ENCODE peak calls at places on chromosome 9, in four cellular contexts. Q is lower leg skin; L is naive thymus-derived CD4-positive, alpha-beta T cell; W is retinal pigment epithelial cell. U is an unnamed sample.

GRCh38 chr9:96217756-96218693 is 84.0 kb downstream of the HSD17B3 start:
- DNase-seq in L (peak; percentile 73), Q (peak; percentile 94), W (no peak), U (no peak)

GRCh38 chr9:104258289-104259045 is 164.4 kb downstream of the SMC2 start:
- DNase-seq in Q (no peak), L (no peak), W (peak; percentile 44), U (no peak)

GRCh38 chr9:68530618-68531017 is 10.1 kb downstream of the TMEM252 start:
- DNase-seq in L (no peak), Q (no peak), W (no peak), U (no peak)

GRCh38 chr9:136024696-136025316 is 63.6 kb upstream of the UBAC1 start:
- DNase-seq in L (no peak), Q (peak; percentile 81), W (no peak), U (no peak)

GRCh38 chr9:109474170-109474569 is 23.9 kb downstream of the PTPN3 start:
- DNase-seq in Q (no peak), L (no peak), W (no peak), U (no peak)

GRCh38 chr9:121059998-121060636 is 10.0 kb upstream of the C5 start:
- DNase-seq in W (peak; percentile 34), L (no peak), Q (no peak), U (peak; percentile 69)

GRCh38 chr9:133090752-133091325 is 29.1 kb downstream of the CEL start:
- DNase-seq in W (no peak), Q (no peak), L (no peak), U (no peak)

GRCh38 chr9:100087218-100087617 is 11.6 kb downstream of the ERP44 start:
- DNase-seq in Q (no peak), W (no peak), L (no peak), U (no peak)

GRCh38 chr9:110040788-110041187 is 167.2 kb downstream of the C9orf152 start:
- DNase-seq in Q (no peak), W (no peak), L (no peak), U (no peak)

GRCh38 chr9:3321186-3321585 is 204.6 kb downstream of the RFX3 start:
- DNase-seq in Q (no peak), W (no peak), L (no peak), U (no peak)

GRCh38 chr9:20611751-20612287 is 10.5 kb downstream of the MLLT3 start:
- DNase-seq in L (no peak), W (no peak), Q (no peak), U (no peak)

GRCh38 chr9:107674937-107675277 is 185.3 kb upstream of the KLF4 start:
- DNase-seq in W (no peak), Q (peak; percentile 92), L (no peak), U (no peak)

GRCh38 chr9:34991833-34992375 is 2.4 kb downstream of the DNAJB5 start:
- DNase-seq in W (no peak), L (no peak), Q (peak; percentile 84), U (no peak)

GRCh38 chr9:138053996-138054752 is 176.6 kb downstream of the CACNA1B start:
- DNase-seq in W (no peak), L (no peak), Q (peak; percentile 62), U (peak; percentile 6)

GRCh38 chr9:30058463-30058862 is 2326.0 kb upstream of the ACO1 start:
- DNase-seq in W (no peak), Q (no peak), L (no peak), U (no peak)

GRCh38 chr9:96382839-96383164 is 709 bp downstream of the SLC35D2 start:
- DNase-seq in L (no peak), Q (peak; percentile 17), W (no peak), U (no peak)

GRCh38 chr9:93598647-93599241 is 22.4 kb downstream of the PHF2 start:
- DNase-seq in W (no peak), Q (peak; percentile 66), L (no peak), U (peak; percentile 45)

GRCh38 chr9:131145245-131145644 is 19.9 kb downstream of the NUP214 start:
- DNase-seq in L (no peak), W (no peak), Q (no peak), U (no peak)

GRCh38 chr9:107504585-107505455 is 15.3 kb upstream of the KLF4 start:
- DNase-seq in Q (peak; percentile 63), L (no peak), W (no peak), U (no peak)

GRCh38 chr9:69136185-69136584 is 37.9 kb upstream of the TJP2 start:
- DNase-seq in Q (no peak), L (no peak), W (no peak), U (no peak)

GRCh38 chr9:93588641-93589609 is 12.5 kb downstream of the PHF2 start:
- DNase-seq in Q (peak; percentile 57), L (no peak), W (no peak), U (no peak)

GRCh38 chr9:127915801-127916664 is 808 bp downstream of the ST6GALNAC4 start:
- DNase-seq in L (no peak), W (no peak), Q (no peak), U (peak; percentile 55)

GRCh38 chr9:21095561-21095960 is 17.8 kb upstream of the IFNB1 start:
- DNase-seq in L (no peak), W (no peak), Q (no peak), U (no peak)

GRCh38 chr9:127523312-127523851 is 72.1 kb downstream of the LRSAM1 start:
- DNase-seq in L (no peak), W (no peak), Q (no peak), U (peak; percentile 22)

GRCh38 chr9:98248737-98249474 is 6.5 kb downstream of the TBC1D2 start:
- DNase-seq in W (peak; percentile 97), L (no peak), Q (peak; percentile 93), U (no peak)

GRCh38 chr9:18333157-18333556 is 140.8 kb upstream of the ADAMTSL1 start:
- DNase-seq in Q (no peak), L (no peak), W (no peak), U (no peak)
- H3K4me3 ChIP-seq in Q (no peak overlapping the region), L (no peak overlapping the region), W (no peak overlapping the region), U (no peak overlapping the region)

DNA sequence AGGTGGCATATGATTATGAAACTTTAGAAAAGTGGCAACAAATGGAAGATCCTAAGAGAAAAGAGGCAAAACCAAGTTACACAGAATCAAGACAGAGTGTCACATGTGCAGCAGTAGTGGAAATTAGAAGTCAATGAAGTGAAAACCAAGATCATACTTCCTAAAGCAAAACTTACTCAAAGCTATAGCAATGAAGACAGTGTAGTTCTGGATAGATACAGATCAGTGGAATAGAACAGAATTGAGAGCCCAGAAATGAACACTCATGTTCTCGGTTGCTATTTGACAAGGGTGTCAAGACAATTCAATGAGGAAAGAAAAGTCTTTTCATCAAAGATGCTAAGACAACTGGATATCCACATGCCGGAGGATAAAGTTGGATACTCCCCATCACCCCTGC is 43.5 kb downstream of the NAA35 start:
- DNase-seq in L (no peak), W (no peak), Q (no peak), U (no peak)
- H3K4me3 ChIP-seq in L (no peak overlapping the region), W (no peak overlapping the region), Q (no peak overlapping the region), U (no peak overlapping the region)

GRCh38 chr9:134130503-134131375 is 5.1 kb upstream of the WDR5 start:
- DNase-seq in W (peak; percentile 61), Q (no peak), L (no peak), U (no peak)

GRCh38 chr9:134126373-134126772 is 9.5 kb upstream of the WDR5 start:
- DNase-seq in Q (no peak), W (no peak), L (no peak), U (no peak)

GRCh38 chr9:134127616-134128015 is 8.3 kb upstream of the WDR5 start:
- DNase-seq in Q (no peak), W (no peak), L (no peak), U (no peak)

GRCh38 chr9:134127065-134127580 is 8.8 kb upstream of the WDR5 start:
- DNase-seq in L (no peak), W (no peak), Q (no peak), U (no peak)

GRCh38 chr9:134128727-134129679 is 6.9 kb upstream of the WDR5 start:
- DNase-seq in L (no peak), Q (no peak), W (no peak), U (no peak)
- H3K4me3 ChIP-seq in L (no peak overlapping the region), Q (no peak overlapping the region), W (no peak overlapping the region), U (no peak overlapping the region)

GRCh38 chr9:94923333-94924089 is 197.0 kb downstream of the AOPEP start:
- DNase-seq in L (no peak), Q (no peak), W (no peak), U (no peak)
- H3K4me3 ChIP-seq in L (no peak overlapping the region), Q (no peak overlapping the region), W (no peak overlapping the region), U (no peak overlapping the region)

DNA sequence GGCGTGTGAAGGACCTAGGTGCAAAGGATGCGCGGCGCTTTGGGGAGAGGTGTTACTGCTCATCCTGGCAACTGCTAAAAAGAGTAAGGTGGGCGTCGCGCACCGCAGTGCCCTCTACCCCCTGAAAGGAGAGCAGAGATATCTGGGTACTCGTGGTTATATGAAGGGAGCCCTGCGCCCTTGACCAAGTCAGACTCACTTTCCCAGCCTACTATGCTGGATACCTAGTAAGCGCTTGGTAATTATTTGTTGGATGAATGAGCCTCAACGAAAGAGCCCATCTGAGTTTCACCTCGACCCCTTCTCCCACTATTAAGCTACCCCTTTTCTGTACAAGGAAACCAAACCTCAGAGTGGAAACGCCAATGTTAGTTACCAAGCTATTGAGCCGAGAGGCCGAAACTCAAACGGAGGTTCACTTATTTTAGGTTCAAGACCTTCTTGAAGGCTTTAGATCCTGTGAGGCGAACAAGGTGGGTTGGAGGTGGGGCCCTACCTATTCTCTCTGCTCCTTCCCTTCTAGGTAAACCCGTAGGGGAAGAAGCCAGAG is 8.0 kb downstream of the LHX6 start:
- DNase-seq in Q (no peak), L (no peak), W (no peak), U (no peak)
- H3K4me3 ChIP-seq in Q (no peak overlapping the region), L (no peak overlapping the region), W (no peak overlapping the region), U (no peak overlapping the region)